ENCODE peak calls at places on chromosomes 6 and 20, in seven cellular contexts. H, U, Z, R, B, I and V are unnamed samples.

GRCh38 chr6:125988280-125988679 is 1.9 kb downstream of the TRMT11 start:
- DNase-seq in R (no peak), U (no peak), Z (no peak), B (no peak), H (no peak), I (no peak), V (no peak)

GRCh38 chr6:84791233-84791632 is 26.8 kb upstream of the TBX18 start:
- DNase-seq in Z (no peak), R (no peak), I (peak; percentile 20), U (no peak), H (no peak), B (no peak), V (no peak)

GRCh38 chr20:25217161-25218108 is 21.9 kb downstream of the ENTPD6 start:
- DNase-seq in U (no peak), B (no peak), Z (no peak), R (no peak), I (no peak), H (no peak), V (no peak)

GRCh38 chr6:14747881-14748520 is 497.9 kb upstream of the JARID2 start:
- DNase-seq in B (no peak), U (no peak), I (no peak), Z (no peak), H (no peak), R (no peak), V (no peak)

GRCh38 chr6:3612341-3613041 is 139.0 kb downstream of the PXDC1 start:
- DNase-seq in B (no peak), U (no peak), Z (no peak), H (no peak), R (no peak), I (no peak), V (no peak)

GRCh38 chr6:54624779-54625178 is 221.8 kb upstream of the FAM83B start:
- DNase-seq in U (no peak), R (no peak), H (no peak), Z (no peak), B (no peak), I (no peak), V (no peak)

GRCh38 chr6:74574794-74575193 is 631.1 kb downstream of the COL12A1 start:
- DNase-seq in U (no peak), R (no peak), I (peak; percentile 18), B (no peak), Z (peak; percentile 25), H (peak; percentile 9), V (no peak)

GRCh38 chr6:116304538-116305097 is 24.9 kb upstream of the TSPYL1 start:
- DNase-seq in I (no peak), B (no peak), Z (no peak), U (no peak), R (no peak), H (no peak), V (no peak)

GRCh38 chr20:48574383-48574782 is 253.4 kb downstream of the PREX1 start:
- DNase-seq in H (no peak), I (no peak), B (no peak), R (no peak), Z (no peak), U (no peak), V (no peak)

GRCh38 chr6:39808934-39809333 is 16.8 kb downstream of the DAAM2 start:
- DNase-seq in B (no peak), H (no peak), Z (no peak), R (no peak), I (no peak), U (no peak), V (no peak)

GRCh38 chr20:3612795-3613560 is 50.2 kb downstream of the GFRA4 start:
- DNase-seq in Z (no peak), R (no peak), H (no peak), B (no peak), I (no peak), U (no peak), V (no peak)

GRCh38 chr6:41294463-41294862 is 8.0 kb upstream of the TREM1 start:
- DNase-seq in H (no peak), I (no peak), R (no peak), U (no peak), Z (no peak), B (no peak), V (no peak)

GRCh38 chr20:12555369-12555768 is 453.4 kb upstream of the SPTLC3 start:
- DNase-seq in U (no peak), H (no peak), Z (no peak), B (no peak), R (no peak), I (no peak), V (no peak)

GRCh38 chr6:160102956-160103824 is 18.4 kb upstream of the SLC22A1 start:
- DNase-seq in Z (peak; percentile 22), U (no peak), R (no peak), I (no peak), B (no peak), H (no peak), V (peak; percentile 51)

GRCh38 chr20:31924561-31924960 is 27.3 kb downstream of the PDRG1 start:
- DNase-seq in U (no peak), Z (no peak), B (no peak), H (no peak), I (no peak), R (no peak), V (no peak)

GRCh38 chr20:399182-399707 is 8.9 kb upstream of the RBCK1 start:
- DNase-seq in Z (no peak), U (no peak), R (no peak), B (no peak), I (no peak), H (no peak), V (no peak)

GRCh38 chr20:43915209-43916072 is 789 bp downstream of the TOX2 start:
- DNase-seq in I (no peak), Z (no peak), R (no peak), H (no peak), B (no peak), U (no peak), V (peak; percentile 52)

GRCh38 chr20:10185741-10186558 is 32.7 kb upstream of the SNAP25 start:
- DNase-seq in Z (no peak), I (no peak), H (peak; percentile 61), B (peak; percentile 29), U (no peak), R (peak; percentile 85), V (no peak)

GRCh38 chr6:36227379-36228344 is 31.1 kb downstream of the BRPF3 start:
- DNase-seq in Z (no peak), I (no peak), H (no peak), B (no peak), R (no peak), U (no peak), V (peak; percentile 62)

GRCh38 chr20:64140956-64141355 is 23.3 kb upstream of the MYT1 start:
- DNase-seq in B (peak; percentile 32), H (no peak), Z (no peak), I (no peak), U (no peak), R (no peak), V (no peak)

GRCh38 chr20:2708073-2708415 is 15.5 kb downstream of the EBF4 start:
- DNase-seq in B (no peak), R (no peak), U (no peak), I (no peak), H (no peak), Z (peak; percentile 18), V (no peak)

GRCh38 chr20:4548552-4548951 is 173.2 kb upstream of the PRND start:
- DNase-seq in Z (no peak), I (no peak), R (no peak), B (no peak), H (no peak), U (no peak), V (no peak)

GRCh38 chr6:153852481-153852880 is 186.6 kb upstream of the OPRM1 start:
- DNase-seq in H (peak; percentile 71), I (no peak), B (no peak), R (no peak), U (no peak), Z (peak; percentile 5), V (no peak)

GRCh38 chr6:144219056-144219685 is 66.0 kb upstream of the UTRN start:
- DNase-seq in U (no peak), B (no peak), R (no peak), Z (peak; percentile 51), H (no peak), I (peak; percentile 40), V (no peak)

GRCh38 chr6:90811596-90812226 is 224.8 kb upstream of the MAP3K7 start:
- DNase-seq in R (no peak), B (no peak), U (no peak), Z (no peak), H (peak; percentile 8), I (no peak), V (no peak)

GRCh38 chr6:138944412-138944811 is 43.6 kb downstream of the REPS1 start:
- DNase-seq in B (no peak), H (no peak), U (no peak), I (no peak), R (no peak), Z (no peak), V (no peak)

DNA sequence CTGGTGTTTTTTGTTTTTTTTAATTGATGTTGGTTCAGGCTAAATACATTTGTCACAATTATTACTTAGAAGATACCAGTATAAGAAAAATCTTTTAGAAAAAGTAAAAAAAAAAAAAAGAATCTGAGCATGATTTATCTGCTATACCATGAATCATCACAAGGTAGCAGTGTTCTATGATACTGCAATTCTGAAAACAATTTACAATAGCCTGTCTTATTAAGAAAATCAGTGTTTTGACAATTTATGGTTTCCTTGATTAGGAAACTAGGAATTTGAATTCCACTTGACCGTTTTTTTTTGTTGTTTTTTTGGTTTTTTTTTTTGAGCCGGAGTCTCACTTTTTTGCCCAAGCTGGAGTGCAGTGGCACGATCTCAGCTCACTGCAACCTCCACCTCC is 9.3 kb upstream of the MAK start:
- DNase-seq in R (no peak), Z (no peak), B (no peak), U (no peak), I (peak; percentile 13), H (no peak), V (no peak)
- TF ChIP-seq CTCF in R (no peak), Z (peak; percentile 27), B (no peak), U (peak; percentile 40), I (peak; percentile 40), H (no peak), V (no peak)

DNA sequence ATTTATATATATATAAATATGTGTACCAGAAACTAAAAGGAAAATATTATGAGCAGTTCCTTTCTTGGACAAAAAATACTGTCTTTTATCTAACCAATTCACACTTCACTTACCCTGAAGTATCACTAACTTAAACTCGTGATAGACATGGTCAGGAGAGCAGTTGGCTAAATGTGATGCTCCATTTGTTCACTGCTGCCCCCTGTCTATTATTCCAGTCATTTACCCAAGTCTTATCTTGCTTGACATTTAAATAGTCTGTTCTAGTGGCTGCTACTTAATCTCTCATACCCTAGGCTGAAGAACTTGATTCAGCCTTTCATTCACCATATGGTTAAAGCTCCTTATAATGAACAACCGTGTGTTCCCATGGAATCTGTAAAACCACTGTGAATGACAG is 789.6 kb upstream of the EYS start:
- DNase-seq in Z (peak; percentile 61), H (no peak), B (no peak), I (peak; percentile 44), U (no peak), R (no peak), V (no peak)
- TF ChIP-seq CTCF in Z (no peak), H (no peak), B (no peak), I (peak; percentile 41), U (peak; percentile 49), R (no peak), V (no peak)

GRCh38 chr6:44593539-44593944 is 206.0 kb downstream of the CDC5L start:
- DNase-seq in I (peak; percentile 46), R (no peak), Z (peak; percentile 80), B (no peak), U (peak; percentile 32), H (peak; percentile 41), V (peak; percentile 44)
- TF ChIP-seq CTCF in I (peak; percentile 65), R (peak; percentile 46), Z (peak; percentile 61), B (peak; percentile 1), U (peak; percentile 77), H (peak; percentile 24), V (peak; percentile 42)

GRCh38 chr6:112087136-112087908 is at the start of the genes FAM229B and TUBE1:
- DNase-seq in Z (peak; percentile 98), B (peak; percentile 96), H (peak; percentile 96), U (peak; percentile 77), R (peak; percentile 94), I (peak; percentile 97), V (peak; percentile 94)
- TF ChIP-seq CTCF in Z (no peak), B (peak; percentile 15), H (peak; percentile 24), U (peak; percentile 19), R (peak; percentile 21), I (no peak), V (no peak)